ENCODE peak calls at places on chromosomes 11 and 22, in eight cellular contexts. One of them, this sample, is unnamed.

GRCh38 chr11:72700026-72700610 is 25.9 kb upstream of the PDE2A start:
- DNase-seq in HCT116: no peak
- DNase-seq in heart right ventricle: no peak
- DNase-seq in CD8-positive, alpha-beta memory T cell: no peak
- DNase-seq in heart left ventricle: no peak
- DNase-seq in A549: no peak
- DNase-seq in psoas muscle: no peak
- DNase-seq in kidney: no peak
- DNase-seq in this sample: no peak

GRCh38 chr22:19974233-19974861 is 32.7 kb upstream of the TXNRD2 start:
- DNase-seq in HCT116: peak
- DNase-seq in heart right ventricle: no peak
- DNase-seq in CD8-positive, alpha-beta memory T cell: no peak
- DNase-seq in heart left ventricle: no peak
- DNase-seq in A549: peak
- DNase-seq in psoas muscle: no peak
- DNase-seq in kidney: no peak
- DNase-seq in this sample: peak

GRCh38 chr11:71936825-71937224 is 8.0 kb downstream of the RNF121 start:
- DNase-seq in HCT116: peak
- DNase-seq in heart right ventricle: no peak
- DNase-seq in CD8-positive, alpha-beta memory T cell: no peak
- DNase-seq in heart left ventricle: no peak
- DNase-seq in A549: peak
- DNase-seq in psoas muscle: no peak
- DNase-seq in kidney: no peak
- DNase-seq in this sample: peak

GRCh38 chr22:46588279-46589140 is 31.7 kb upstream of the GRAMD4 start:
- DNase-seq in HCT116: no peak
- DNase-seq in heart right ventricle: peak
- DNase-seq in CD8-positive, alpha-beta memory T cell: no peak
- DNase-seq in heart left ventricle: peak
- DNase-seq in A549: no peak
- DNase-seq in psoas muscle: peak
- DNase-seq in kidney: peak
- DNase-seq in this sample: no peak

GRCh38 chr22:49907807-49908206 is 10.4 kb downstream of the ALG12 start:
- DNase-seq in HCT116: no peak
- DNase-seq in heart right ventricle: no peak
- DNase-seq in CD8-positive, alpha-beta memory T cell: no peak
- DNase-seq in heart left ventricle: no peak
- DNase-seq in A549: no peak
- DNase-seq in psoas muscle: peak
- DNase-seq in kidney: peak
- DNase-seq in this sample: no peak

GRCh38 chr11:73182824-73183321 is 35.2 kb upstream of the P2RY2 start:
- DNase-seq in HCT116: no peak
- DNase-seq in heart right ventricle: peak
- DNase-seq in CD8-positive, alpha-beta memory T cell: no peak
- DNase-seq in heart left ventricle: peak
- DNase-seq in A549: no peak
- DNase-seq in psoas muscle: peak
- DNase-seq in kidney: no peak
- DNase-seq in this sample: no peak

GRCh38 chr22:37898441-37899181 is 7.5 kb upstream of the MICALL1 start:
- DNase-seq in HCT116: no peak
- DNase-seq in heart right ventricle: no peak
- DNase-seq in CD8-positive, alpha-beta memory T cell: no peak
- DNase-seq in heart left ventricle: no peak
- DNase-seq in A549: peak
- DNase-seq in psoas muscle: no peak
- DNase-seq in kidney: no peak
- DNase-seq in this sample: no peak

GRCh38 chr11:125404136-125404810 is 91.8 kb downstream of the FEZ1 start:
- DNase-seq in HCT116: no peak
- DNase-seq in heart right ventricle: no peak
- DNase-seq in CD8-positive, alpha-beta memory T cell: no peak
- DNase-seq in heart left ventricle: no peak
- DNase-seq in A549: no peak
- DNase-seq in psoas muscle: peak
- DNase-seq in kidney: peak
- DNase-seq in this sample: no peak

GRCh38 chr11:3166268-3167142 is 1.4 kb upstream of the OSBPL5 start:
- DNase-seq in HCT116: no peak
- DNase-seq in heart right ventricle: no peak
- DNase-seq in CD8-positive, alpha-beta memory T cell: no peak
- DNase-seq in heart left ventricle: no peak
- DNase-seq in A549: no peak
- DNase-seq in psoas muscle: peak
- DNase-seq in kidney: peak
- DNase-seq in this sample: no peak

GRCh38 chr11:46075168-46075567 is 46.1 kb downstream of the PHF21A start:
- DNase-seq in HCT116: no peak
- DNase-seq in heart right ventricle: no peak
- DNase-seq in CD8-positive, alpha-beta memory T cell: no peak
- DNase-seq in heart left ventricle: no peak
- DNase-seq in A549: no peak
- DNase-seq in psoas muscle: no peak
- DNase-seq in kidney: no peak
- DNase-seq in this sample: peak

GRCh38 chr11:130763087-130763980 is 152.9 kb downstream of the SNX19 start:
- DNase-seq in HCT116: no peak
- DNase-seq in heart right ventricle: no peak
- DNase-seq in CD8-positive, alpha-beta memory T cell: no peak
- DNase-seq in heart left ventricle: no peak
- DNase-seq in A549: no peak
- DNase-seq in psoas muscle: no peak
- DNase-seq in kidney: no peak
- DNase-seq in this sample: no peak

GRCh38 chr11:34345012-34345804 is 12.6 kb downstream of the ABTB2 start:
- DNase-seq in HCT116: peak
- DNase-seq in heart right ventricle: peak
- DNase-seq in CD8-positive, alpha-beta memory T cell: no peak
- DNase-seq in heart left ventricle: peak
- DNase-seq in A549: peak
- DNase-seq in psoas muscle: peak
- DNase-seq in kidney: peak
- DNase-seq in this sample: peak

GRCh38 chr11:118342503-118343161 is at the start of gene CD3D:
- DNase-seq in HCT116: no peak
- DNase-seq in heart right ventricle: no peak
- DNase-seq in CD8-positive, alpha-beta memory T cell: peak
- DNase-seq in heart left ventricle: no peak
- DNase-seq in A549: no peak
- DNase-seq in psoas muscle: no peak
- DNase-seq in kidney: no peak
- DNase-seq in this sample: no peak

GRCh38 chr11:59158206-59159068 is 13.5 kb upstream of the DTX4 start:
- DNase-seq in HCT116: peak
- DNase-seq in heart right ventricle: no peak
- DNase-seq in CD8-positive, alpha-beta memory T cell: peak
- DNase-seq in heart left ventricle: peak
- DNase-seq in A549: peak
- DNase-seq in psoas muscle: peak
- DNase-seq in kidney: no peak
- DNase-seq in this sample: peak

GRCh38 chr22:39296535-39296934 is 22.9 kb downstream of the RPL3 start:
- DNase-seq in HCT116: no peak
- DNase-seq in heart right ventricle: no peak
- DNase-seq in CD8-positive, alpha-beta memory T cell: no peak
- DNase-seq in heart left ventricle: no peak
- DNase-seq in A549: no peak
- DNase-seq in psoas muscle: no peak
- DNase-seq in kidney: no peak
- DNase-seq in this sample: no peak

GRCh38 chr11:56783448-56784041 is 35.0 kb upstream of the OR9G4 start:
- DNase-seq in HCT116: peak
- DNase-seq in heart right ventricle: no peak
- DNase-seq in CD8-positive, alpha-beta memory T cell: no peak
- DNase-seq in heart left ventricle: no peak
- DNase-seq in A549: peak
- DNase-seq in psoas muscle: no peak
- DNase-seq in kidney: no peak
- DNase-seq in this sample: peak

GRCh38 chr22:48240935-48241230 is 1478.4 kb downstream of the TBC1D22A start:
- DNase-seq in HCT116: no peak
- DNase-seq in heart right ventricle: no peak
- DNase-seq in CD8-positive, alpha-beta memory T cell: no peak
- DNase-seq in heart left ventricle: no peak
- DNase-seq in A549: no peak
- DNase-seq in psoas muscle: no peak
- DNase-seq in kidney: no peak
- DNase-seq in this sample: no peak

GRCh38 chr11:120385110-120385509 is 48.9 kb downstream of the ARHGEF12 start:
- DNase-seq in HCT116: no peak
- DNase-seq in heart right ventricle: no peak
- DNase-seq in CD8-positive, alpha-beta memory T cell: no peak
- DNase-seq in heart left ventricle: no peak
- DNase-seq in A549: no peak
- DNase-seq in psoas muscle: no peak
- DNase-seq in kidney: no peak
- DNase-seq in this sample: peak

DNA sequence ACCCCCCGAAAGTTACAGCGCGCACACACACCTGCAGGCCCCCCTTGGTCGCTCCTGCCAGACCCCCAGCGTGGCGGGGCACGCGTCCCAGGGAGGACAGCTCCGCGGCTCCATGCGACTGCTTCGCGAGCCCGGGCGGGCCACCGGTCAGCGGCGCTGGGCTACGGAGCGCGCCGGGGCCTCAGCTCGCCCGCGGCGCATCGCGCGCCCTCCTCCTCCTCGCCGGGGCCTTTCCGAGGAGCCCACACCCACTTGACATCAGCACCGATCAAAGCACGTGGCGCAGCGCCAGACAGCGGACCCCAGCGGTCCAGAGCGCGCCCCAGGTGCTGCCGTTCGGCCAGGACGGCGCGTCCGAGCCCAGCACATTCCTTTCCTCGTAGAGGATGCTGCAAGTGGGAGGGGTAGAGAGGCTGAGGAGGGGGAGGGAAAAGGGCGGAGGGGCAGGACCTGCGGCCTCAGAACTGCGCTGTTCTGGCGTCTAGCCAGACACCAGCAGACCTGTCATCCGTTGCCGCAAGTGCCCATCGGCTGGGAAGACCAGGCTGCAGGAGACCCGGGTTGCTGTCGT is 88.6 kb downstream of the PLEKHA7 start:
- DNase-seq in HCT116: peak
- DNase-seq in heart right ventricle: peak
- DNase-seq in CD8-positive, alpha-beta memory T cell: peak
- DNase-seq in heart left ventricle: peak
- DNase-seq in A549: peak
- DNase-seq in psoas muscle: peak
- DNase-seq in kidney: peak
- DNase-seq in this sample: peak
- H3K4me3 ChIP-seq in HCT116: peak
- H3K4me3 ChIP-seq in heart right ventricle: peak
- H3K4me3 ChIP-seq in CD8-positive, alpha-beta memory T cell: no peak
- H3K4me3 ChIP-seq in heart left ventricle: peak
- H3K4me3 ChIP-seq in A549: peak
- H3K4me3 ChIP-seq in psoas muscle: peak
- H3K4me3 ChIP-seq in kidney: peak
- H3K4me3 ChIP-seq in this sample: peak

GRCh38 chr11:64183890-64184289 is 2.1 kb upstream of the STIP1 start:
- DNase-seq in HCT116: no peak
- DNase-seq in heart right ventricle: no peak
- DNase-seq in CD8-positive, alpha-beta memory T cell: no peak
- DNase-seq in heart left ventricle: no peak
- DNase-seq in A549: no peak
- DNase-seq in psoas muscle: no peak
- DNase-seq in kidney: no peak
- DNase-seq in this sample: no peak
- H3K27ac ChIP-seq in HCT116: peak
- H3K27ac ChIP-seq in heart right ventricle: peak
- H3K27ac ChIP-seq in CD8-positive, alpha-beta memory T cell: peak
- H3K27ac ChIP-seq in heart left ventricle: peak
- H3K27ac ChIP-seq in A549: no peak
- H3K27ac ChIP-seq in psoas muscle: no peak
- H3K27ac ChIP-seq in kidney: no peak
- H3K27ac ChIP-seq in this sample: no peak

DNA sequence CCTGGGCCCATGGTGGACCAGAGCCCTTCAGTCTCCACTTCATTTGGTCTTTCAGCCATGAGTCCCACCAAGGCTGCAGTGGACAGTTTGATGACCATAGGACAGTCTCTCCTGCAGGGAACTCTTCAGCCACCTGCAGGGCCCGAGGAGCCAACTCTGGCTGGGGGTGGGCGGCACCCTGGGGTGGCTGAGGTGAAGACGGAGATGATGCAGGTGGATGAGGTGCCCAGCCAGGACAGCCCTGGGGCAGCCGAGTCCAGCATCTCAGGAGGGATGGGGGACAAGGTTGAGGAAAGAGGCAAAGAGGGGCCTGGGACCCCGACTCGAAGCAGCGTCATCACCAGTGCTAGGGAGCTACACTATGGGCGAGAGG is 4.3 kb downstream of the ZBTB16 start:
- DNase-seq in HCT116: no peak
- DNase-seq in heart right ventricle: no peak
- DNase-seq in CD8-positive, alpha-beta memory T cell: no peak
- DNase-seq in heart left ventricle: no peak
- DNase-seq in A549: no peak
- DNase-seq in psoas muscle: no peak
- DNase-seq in kidney: no peak
- DNase-seq in this sample: no peak
- H3K4me3 ChIP-seq in HCT116: no peak
- H3K4me3 ChIP-seq in heart right ventricle: no peak
- H3K4me3 ChIP-seq in CD8-positive, alpha-beta memory T cell: no peak
- H3K4me3 ChIP-seq in heart left ventricle: no peak
- H3K4me3 ChIP-seq in A549: no peak
- H3K4me3 ChIP-seq in psoas muscle: peak
- H3K4me3 ChIP-seq in kidney: no peak
- H3K4me3 ChIP-seq in this sample: no peak

GRCh38 chr22:40409613-40410113 is 39.3 kb downstream of the SGSM3 start:
- DNase-seq in HCT116: no peak
- DNase-seq in heart right ventricle: no peak
- DNase-seq in CD8-positive, alpha-beta memory T cell: no peak
- DNase-seq in heart left ventricle: no peak
- DNase-seq in A549: no peak
- DNase-seq in psoas muscle: no peak
- DNase-seq in kidney: no peak
- DNase-seq in this sample: no peak

GRCh38 chr22:40407831-40408717 is 37.7 kb downstream of the SGSM3 start:
- DNase-seq in HCT116: no peak
- DNase-seq in heart right ventricle: no peak
- DNase-seq in CD8-positive, alpha-beta memory T cell: no peak
- DNase-seq in heart left ventricle: no peak
- DNase-seq in A549: no peak
- DNase-seq in psoas muscle: no peak
- DNase-seq in kidney: no peak
- DNase-seq in this sample: no peak

GRCh38 chr22:40410272-40410671 is 39.9 kb downstream of the SGSM3 start:
- DNase-seq in HCT116: no peak
- DNase-seq in heart right ventricle: no peak
- DNase-seq in CD8-positive, alpha-beta memory T cell: no peak
- DNase-seq in heart left ventricle: no peak
- DNase-seq in A549: no peak
- DNase-seq in psoas muscle: no peak
- DNase-seq in kidney: no peak
- DNase-seq in this sample: no peak

GRCh38 chr22:40407021-40407761 is 36.8 kb downstream of the SGSM3 start:
- DNase-seq in HCT116: no peak
- DNase-seq in heart right ventricle: no peak
- DNase-seq in CD8-positive, alpha-beta memory T cell: no peak
- DNase-seq in heart left ventricle: no peak
- DNase-seq in A549: no peak
- DNase-seq in psoas muscle: no peak
- DNase-seq in kidney: no peak
- DNase-seq in this sample: no peak

GRCh38 chr22:40408718-40409612 is 38.6 kb downstream of the SGSM3 start:
- DNase-seq in HCT116: no peak
- DNase-seq in heart right ventricle: no peak
- DNase-seq in CD8-positive, alpha-beta memory T cell: no peak
- DNase-seq in heart left ventricle: no peak
- DNase-seq in A549: no peak
- DNase-seq in psoas muscle: no peak
- DNase-seq in kidney: no peak
- DNase-seq in this sample: no peak
- H3K27ac ChIP-seq in HCT116: no peak
- H3K27ac ChIP-seq in heart right ventricle: no peak
- H3K27ac ChIP-seq in CD8-positive, alpha-beta memory T cell: no peak
- H3K27ac ChIP-seq in heart left ventricle: no peak
- H3K27ac ChIP-seq in A549: no peak
- H3K27ac ChIP-seq in psoas muscle: no peak
- H3K27ac ChIP-seq in kidney: no peak
- H3K27ac ChIP-seq in this sample: no peak